ENCODE peak calls at places on chromosomes 2 and 18, in five cellular contexts. P is heart left ventricle, N is suprapubic skin, I is lower leg skin, H is spleen. T is an unnamed sample.
A peak's percentile ranks its signal among the peaks of the same experiment; 100 is the strongest.

GRCh38 chr2:223674998-223675609 is 72.9 kb upstream of the SCG2 start:
- DNase-seq in I (no peak), N (no peak), H (no peak), P (no peak), T (no peak)

GRCh38 chr2:147665035-147665434 is 179.8 kb upstream of the ACVR2A start:
- DNase-seq in I (no peak), N (no peak), H (no peak), P (no peak), T (no peak)

GRCh38 chr2:238243496-238244076 is 3.7 kb upstream of the HES6 start:
- DNase-seq in P (no peak), H (peak; percentile 39), I (no peak), N (no peak), T (peak; percentile 54)

GRCh38 chr18:54218299-54218698 is 6.2 kb downstream of the MBD2 start:
- DNase-seq in H (no peak), P (no peak), I (no peak), N (no peak), T (no peak)

GRCh38 chr2:158914731-158915130 is 53.7 kb upstream of the TANC1 start:
- DNase-seq in P (no peak), H (no peak), N (no peak), I (no peak), T (no peak)

GRCh38 chr2:20001361-20001863 is 11.1 kb downstream of the MATN3 start:
- DNase-seq in N (no peak), H (no peak), I (no peak), P (no peak), T (no peak)

GRCh38 chr2:86199834-86200177 is 549 bp downstream of the MRPL35 start:
- DNase-seq in H (no peak), N (no peak), P (no peak), I (no peak), T (no peak)

GRCh38 chr18:36650906-36651305 is 177.9 kb downstream of the TPGS2 start:
- DNase-seq in N (no peak), P (no peak), I (peak; percentile 58), H (no peak), T (no peak)

GRCh38 chr2:54052825-54053718 is 62.3 kb upstream of the ACYP2 start:
- DNase-seq in H (no peak), P (no peak), I (no peak), N (no peak), T (no peak)

GRCh38 chr18:25010623-25011374 is 341.2 kb downstream of the ZNF521 start:
- DNase-seq in N (no peak), H (no peak), I (no peak), P (no peak), T (no peak)

GRCh38 chr2:157404363-157404762 is 39.5 kb downstream of the CYTIP start:
- DNase-seq in H (peak; percentile 78), P (no peak), I (no peak), N (no peak), T (no peak)

GRCh38 chr2:79219383-79219988 is 59.9 kb upstream of the REG3A start:
- DNase-seq in H (no peak), I (no peak), P (no peak), N (no peak), T (no peak)

GRCh38 chr2:56680971-56681631 is 497.3 kb downstream of the CCDC85A start:
- DNase-seq in N (no peak), P (no peak), H (no peak), I (no peak), T (no peak)

GRCh38 chr2:219419331-219420197 is 1.4 kb downstream of the DES start:
- DNase-seq in N (no peak), H (no peak), P (peak; percentile 78), I (peak; percentile 56), T (no peak)

GRCh38 chr2:12879649-12880048 is 162.9 kb downstream of the TRIB2 start:
- DNase-seq in P (no peak), H (no peak), I (no peak), N (no peak), T (no peak)

GRCh38 chr2:129620411-129620810 is 359.1 kb upstream of the RAB6C start:
- DNase-seq in N (no peak), I (no peak), P (no peak), H (no peak), T (no peak)

GRCh38 chr2:189609423-189609816 is 28.8 kb upstream of the SLC40A1 start:
- DNase-seq in I (no peak), H (no peak), P (no peak), N (no peak), T (no peak)

GRCh38 chr2:64679673-64680425 is 26.1 kb upstream of the SERTAD2 start:
- DNase-seq in P (no peak), H (no peak), I (no peak), N (no peak), T (no peak)

GRCh38 chr2:10188211-10188610 is 65.7 kb downstream of the RRM2 start:
- DNase-seq in N (no peak), I (no peak), P (no peak), H (no peak), T (no peak)

GRCh38 chr2:241489080-241489479 is 19.3 kb downstream of the STK25 start:
- DNase-seq in H (no peak), N (no peak), P (no peak), I (no peak), T (no peak)

GRCh38 chr2:140641163-140641562 is 1489.7 kb downstream of the LRP1B start:
- DNase-seq in I (no peak), N (no peak), P (no peak), H (no peak), T (no peak)
- H3K4me3 ChIP-seq in I (no peak overlapping the region), N (no peak overlapping the region), P (no peak overlapping the region), H (no peak overlapping the region), T (no peak overlapping the region)

GRCh38 chr2:172813314-172813888 is 77.8 kb downstream of the RAPGEF4 start:
- DNase-seq in I (no peak), N (no peak), H (no peak), P (no peak), T (no peak)
- TF ChIP-seq CTCF in I (no peak), N (peak; percentile 27), H (peak; percentile 14), P (peak; percentile 65), T (peak; percentile 17)

DNA sequence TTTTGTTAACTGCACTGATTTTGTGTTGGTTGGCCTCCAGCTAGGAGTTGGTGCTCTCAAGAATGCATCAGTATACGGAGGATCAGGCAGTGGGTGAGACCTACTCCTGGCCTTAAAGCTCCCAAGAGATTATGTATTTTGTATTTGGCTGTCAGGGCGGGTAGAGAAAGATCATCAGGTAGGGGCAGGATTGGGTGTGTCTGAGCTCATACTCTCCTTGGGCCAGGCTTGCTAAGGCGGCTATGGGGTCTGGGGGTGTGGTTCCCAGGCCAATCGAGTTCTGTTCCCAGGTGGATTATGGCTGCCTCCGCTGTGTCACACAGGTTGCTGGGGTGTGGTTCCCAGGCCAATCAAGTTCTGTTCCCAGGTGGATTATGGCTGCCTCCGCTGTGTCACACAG is 28.9 kb upstream of the IL1RN start:
- DNase-seq in H (no peak), I (no peak), P (no peak), N (no peak), T (no peak)
- H3K4me3 ChIP-seq in H (peak overlapping the region; percentile 32), I (no peak overlapping the region), P (no peak overlapping the region), N (no peak overlapping the region), T (no peak overlapping the region)

GRCh38 chr2:35428548-35428947 is 927.0 kb upstream of the CRIM1 start:
- DNase-seq in N (no peak), I (no peak), H (no peak), P (no peak), T (no peak)
- TF ChIP-seq CTCF in N (peak; percentile 37), I (no peak), H (no peak), P (peak; percentile 37), T (no peak)

GRCh38 chr2:46811379-46812310 is 104.0 kb downstream of the MCFD2 start:
- DNase-seq in N (no peak), P (no peak), H (peak; percentile 35), I (no peak), T (no peak)

GRCh38 chr2:46813046-46813445 is 102.6 kb downstream of the MCFD2 start:
- DNase-seq in P (peak; percentile 77), I (no peak), N (no peak), H (peak; percentile 65), T (no peak)

GRCh38 chr2:46814160-46814559 is 101.4 kb downstream of the MCFD2 start:
- DNase-seq in H (peak; percentile 74), I (peak; percentile 92), P (peak; percentile 88), N (no peak), T (peak; percentile 85)

GRCh38 chr2:46813680-46814079 is 101.9 kb downstream of the MCFD2 start:
- DNase-seq in N (no peak), H (no peak), I (no peak), P (no peak), T (no peak)

GRCh38 chr2:46812381-46813024 is 103.1 kb downstream of the MCFD2 start:
- DNase-seq in H (peak; percentile 74), N (no peak), P (peak; percentile 71), I (peak; percentile 90), T (no peak)
- H3K4me3 ChIP-seq in H (no peak overlapping the region), N (no peak overlapping the region), P (no peak overlapping the region), I (no peak overlapping the region), T (peak overlapping the region; percentile 34)

T was measured in coronary artery.